ENCODE peak calls at places on chromosomes 16 and 17, in five cellular contexts. T is fibroblast of the aortic adventitia; Q is T-helper 1 cell; F is activated CD8-positive, alpha-beta memory T cell treated with anti-CD3 and anti-CD28 coated beads for 4 hours; R is naive thymus-derived CD4-positive, alpha-beta T cell. H is an unnamed sample.

GRCh38 chr17:80245566-80246265 is 14.9 kb upstream of the RNF213 start:
- DNase-seq in R (no peak), F (no peak), T (no peak), Q (no peak), H (no peak)

GRCh38 chr17:47694018-47694817 is at the start of gene TBKBP1:
- DNase-seq in T (peak), F (no peak), Q (peak), R (no peak), H (no peak)

GRCh38 chr17:4482338-4483011 is 16.2 kb upstream of the SPNS2 start:
- DNase-seq in T (no peak), F (no peak), Q (no peak), R (no peak), H (no peak)

GRCh38 chr17:19986941-19987714 is 9.5 kb upstream of the AKAP10 start:
- DNase-seq in R (no peak), F (no peak), T (no peak), Q (no peak), H (no peak)

GRCh38 chr17:58529275-58529674 is 14.8 kb upstream of the MTMR4 start:
- DNase-seq in T (no peak), R (no peak), Q (no peak), F (no peak), H (no peak)

GRCh38 chr16:10180771-10181163 is 1.5 kb downstream of the GRIN2A start:
- DNase-seq in R (no peak), F (no peak), T (no peak), Q (no peak), H (peak)

GRCh38 chr17:28392491-28392890 is 13.5 kb downstream of the SLC46A1 start:
- DNase-seq in F (no peak), Q (no peak), T (peak), R (no peak), H (no peak)

GRCh38 chr17:75370288-75370687 is 35.2 kb downstream of the GRB2 start:
- DNase-seq in Q (no peak), F (no peak), T (no peak), R (no peak), H (no peak)

GRCh38 chr17:63578769-63579111 is 22.0 kb upstream of the TACO1 start:
- DNase-seq in R (no peak), T (no peak), F (no peak), Q (no peak), H (no peak)

GRCh38 chr17:39564201-39564828 is 43.4 kb downstream of the NEUROD2 start:
- DNase-seq in R (no peak), Q (no peak), F (no peak), T (no peak), H (no peak)

GRCh38 chr17:51601622-51602261 is 341.4 kb downstream of the UTP18 start:
- DNase-seq in R (no peak), Q (no peak), F (no peak), T (no peak), H (no peak)

GRCh38 chr16:4517812-4518211 is 20.8 kb downstream of the CDIP1 start:
- DNase-seq in T (peak), R (no peak), Q (no peak), F (no peak), H (no peak)

H was measured in Jurkat, Clone E6-1.